ENCODE peak calls at places on chromosomes 11 and 22, in seven cellular contexts. B is prostate gland, E is heart left ventricle, P is breast epithelium, O is HCT116, A is GM12878, Z is thyroid gland. V is an unnamed sample.

GRCh38 chr11:13984616-13985474 is 22.3 kb downstream of the SPON1 start:
- DNase-seq in B (no peak), E (no peak), P (no peak), O (no peak), A (no peak), Z (no peak), V (no peak)

GRCh38 chr11:19294444-19294843 is 53.7 kb upstream of the E2F8 start:
- DNase-seq in B (no peak), E (no peak), P (no peak), O (no peak), A (no peak), Z (no peak), V (no peak)

GRCh38 chr11:17611503-17612220 is 64.6 kb downstream of the OTOG start:
- DNase-seq in B (no peak), E (no peak), P (no peak), O (no peak), A (no peak), Z (no peak), V (no peak)

GRCh38 chr11:117011541-117011908 is 86.7 kb downstream of the SIK3 start:
- DNase-seq in B (no peak), E (no peak), P (no peak), O (no peak), A (no peak), Z (no peak), V (no peak)

GRCh38 chr11:72303179-72303578 is 59.2 kb upstream of the PHOX2A start:
- DNase-seq in B (no peak), E (no peak), P (no peak), O (no peak), A (no peak), Z (no peak), V (no peak)

GRCh38 chr11:102085864-102086551 is 24.2 kb upstream of the YAP1 start:
- DNase-seq in B (no peak), E (no peak), P (no peak), O (peak), A (no peak), Z (no peak), V (no peak)

GRCh38 chr11:44623716-44624491 is 58.4 kb downstream of the CD82 start:
- DNase-seq in B (peak), E (no peak), P (no peak), O (no peak), A (no peak), Z (peak), V (peak)

GRCh38 chr11:18713646-18714442 is 12.1 kb downstream of the IGSF22 start:
- DNase-seq in B (no peak), E (no peak), P (no peak), O (no peak), A (no peak), Z (no peak), V (no peak)

GRCh38 chr11:93727985-93728791 is 13.1 kb downstream of the TAF1D start:
- DNase-seq in B (no peak), E (no peak), P (no peak), O (no peak), A (no peak), Z (no peak), V (no peak)

GRCh38 chr22:32255726-32256125 is 579 bp upstream of the SLC5A4 start:
- DNase-seq in B (no peak), E (no peak), P (no peak), O (no peak), A (no peak), Z (no peak), V (no peak)

GRCh38 chr11:16012125-16012751 is 344.1 kb downstream of the SOX6 start:
- DNase-seq in B (no peak), E (no peak), P (no peak), O (no peak), A (no peak), Z (peak), V (no peak)

GRCh38 chr22:20904008-20904979 is 12.9 kb upstream of the CRKL start:
- DNase-seq in B (no peak), E (no peak), P (no peak), O (peak), A (no peak), Z (no peak), V (no peak)

GRCh38 chr22:37139762-37140161 is 10.0 kb downstream of the IL2RB start:
- DNase-seq in B (no peak), E (no peak), P (no peak), O (no peak), A (no peak), Z (no peak), V (no peak)

GRCh38 chr11:8251767-8252295 is 11.8 kb downstream of the LMO1 start:
- DNase-seq in B (no peak), E (no peak), P (no peak), O (no peak), A (no peak), Z (no peak), V (peak)

GRCh38 chr11:67452141-67452952 is at the start of gene GPR152:
- DNase-seq in B (no peak), E (no peak), P (no peak), O (no peak), A (no peak), Z (no peak), V (no peak)

DNA sequence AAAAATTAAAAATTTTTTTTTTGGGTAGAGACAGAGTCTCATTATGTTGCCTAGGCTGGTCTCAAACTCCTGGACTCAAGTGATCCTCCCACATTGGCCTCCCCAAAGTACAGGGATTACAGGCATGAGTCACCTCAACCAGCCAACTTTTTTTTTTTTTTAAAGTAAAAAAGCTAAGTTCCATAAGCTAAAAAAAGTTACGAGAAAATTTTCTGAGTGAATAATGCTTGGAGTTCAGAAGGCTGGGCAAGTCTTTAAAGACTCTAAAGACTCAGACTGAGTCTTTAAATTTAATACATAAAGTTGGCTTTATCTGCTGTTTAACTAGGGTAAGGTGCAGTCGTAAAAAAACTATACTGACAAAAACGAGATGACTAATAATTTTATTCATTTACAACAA is 5.6 kb downstream of the DDX6 start:
- DNase-seq in B (no peak), E (no peak), P (no peak), O (no peak), A (no peak), Z (no peak), V (no peak)
- H3K4me3 ChIP-seq in B (no peak), E (no peak), P (no peak), O (no peak), A (peak), Z (no peak), V (no peak)

GRCh38 chr22:19693581-19693980 is 20.7 kb upstream of the SEPTIN5 start:
- DNase-seq in B (no peak), E (no peak), P (no peak), O (no peak), A (no peak), Z (no peak), V (no peak)

GRCh38 chr22:19689408-19689807 is 24.9 kb upstream of the SEPTIN5 start:
- DNase-seq in B (no peak), E (no peak), P (peak), O (no peak), A (no peak), Z (no peak), V (no peak)

GRCh38 chr22:19693981-19694670 is 20.2 kb upstream of the SEPTIN5 start:
- DNase-seq in B (no peak), E (no peak), P (peak), O (no peak), A (no peak), Z (no peak), V (no peak)

GRCh38 chr22:19691007-19691720 is 23.1 kb upstream of the SEPTIN5 start:
- DNase-seq in B (no peak), E (no peak), P (no peak), O (no peak), A (no peak), Z (no peak), V (no peak)

GRCh38 chr22:19691721-19692341 is 22.5 kb upstream of the SEPTIN5 start:
- DNase-seq in B (no peak), E (no peak), P (peak), O (peak), A (no peak), Z (peak), V (no peak)
- TF ChIP-seq POLR2A in B (no peak), E (no peak), P (no peak), O (no peak), A (no peak), Z (no peak), V (no peak)

GRCh38 chr11:28690746-28691145 is 582.6 kb downstream of the METTL15 start:
- DNase-seq in B (no peak), E (no peak), P (no peak), O (no peak), A (no peak), Z (no peak), V (no peak)
- H3K4me3 ChIP-seq in B (no peak), E (no peak), P (no peak), O (no peak), A (no peak), Z (no peak), V (no peak)

GRCh38 chr22:35630387-35630793 is 13.3 kb upstream of the MB start:
- DNase-seq in B (no peak), E (no peak), P (no peak), O (peak), A (no peak), Z (peak), V (no peak)
- TF ChIP-seq POLR2A in B (no peak), E (no peak), P (no peak), O (no peak), A (no peak), Z (no peak), V (no peak)

GRCh38 chr11:124839051-124839971 is 25.9 kb upstream of the ROBO3 start:
- DNase-seq in B (no peak), E (no peak), P (no peak), O (no peak), A (no peak), Z (peak), V (no peak)
- H3K4me3 ChIP-seq in B (peak), E (peak), P (peak), O (no peak), A (no peak), Z (peak), V (no peak)

GRCh38 chr11:113874920-113875413 is 405 bp downstream of the USP28 start:
- DNase-seq in B (peak), E (no peak), P (no peak), O (no peak), A (no peak), Z (peak), V (no peak)

GRCh38 chr11:113876074-113876797 is 864 bp upstream of the USP28 start:
- DNase-seq in B (no peak), E (no peak), P (no peak), O (no peak), A (no peak), Z (no peak), V (peak)

GRCh38 chr11:113874096-113874919 is 1.1 kb downstream of the USP28 start:
- DNase-seq in B (no peak), E (no peak), P (no peak), O (no peak), A (no peak), Z (no peak), V (no peak)

GRCh38 chr11:113876798-113877672 is 1.7 kb upstream of the USP28 start:
- DNase-seq in B (no peak), E (no peak), P (no peak), O (no peak), A (no peak), Z (no peak), V (no peak)

GRCh38 chr11:113875414-113876073 is at the start of gene USP28:
- DNase-seq in B (peak), E (peak), P (peak), O (peak), A (peak), Z (peak), V (peak)
- TF ChIP-seq POLR2A in B (peak), E (peak), P (peak), O (peak), A (peak), Z (no peak), V (peak)

DNA sequence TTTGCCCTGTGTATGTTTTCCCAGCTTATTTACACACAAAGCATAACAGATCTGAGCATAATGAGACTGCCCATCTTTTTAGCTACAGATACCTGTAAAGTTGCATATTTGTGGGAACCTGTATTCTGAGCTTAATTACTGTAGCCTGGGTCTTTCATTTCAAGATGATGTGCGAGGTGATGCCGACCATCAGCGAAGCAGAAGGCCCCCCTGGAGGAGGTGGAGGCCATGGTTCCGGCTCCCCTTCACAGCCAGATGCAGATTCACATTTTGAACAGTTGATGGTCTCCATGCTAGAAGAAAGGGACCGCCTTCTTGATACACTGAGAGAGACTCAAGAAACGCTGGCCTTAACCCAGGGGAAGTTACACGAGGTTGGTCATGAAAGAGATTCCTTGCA is 1.5 kb downstream of the PPFIA1 start:
- DNase-seq in B (no peak), E (no peak), P (no peak), O (no peak), A (no peak), Z (no peak), V (no peak)
- H3K4me3 ChIP-seq in B (no peak), E (no peak), P (no peak), O (peak), A (peak), Z (peak), V (no peak)

GRCh38 chr11:65117206-65118096 is at the start of gene ZNHIT2:
- DNase-seq in B (peak), E (peak), P (peak), O (peak), A (peak), Z (peak), V (peak)
- TF ChIP-seq POLR2A in B (peak), E (no peak), P (peak), O (peak), A (peak), Z (no peak), V (peak)